ENCODE peak calls at places on chromosomes 3 and 15, in eight cellular contexts. C is neural progenitor cell, N is HCT116, S is PC-9, Q is fibroblast of lung, Z is IMR-90, G is mesenchymal stem cell, U is hepatocyte. T is an unnamed sample.

GRCh38 chr3:115120597-115120996 is 26.5 kb downstream of the ZBTB20 start:
- DNase-seq in C (no peak), N (no peak), S (no peak), Q (no peak), Z (no peak), G (no peak), U (no peak), T (no peak)

GRCh38 chr3:114242947-114243346 is 5.6 kb upstream of the ZNF80 start:
- DNase-seq in C (no peak), N (no peak), S (no peak), Q (no peak), Z (no peak), G (no peak), U (no peak), T (no peak)

GRCh38 chr15:38768970-38769369 is 204.4 kb upstream of the RASGRP1 start:
- DNase-seq in C (peak; percentile 55), N (no peak), S (no peak), Q (peak; percentile 55), Z (peak; percentile 34), G (peak; percentile 16), U (peak; percentile 12), T (no peak)

GRCh38 chr3:123732447-123732846 is 147.6 kb upstream of the HACD2 start:
- DNase-seq in C (no peak), N (no peak), S (peak; percentile 68), Q (peak; percentile 90), Z (peak; percentile 97), G (peak; percentile 82), U (peak; percentile 45), T (no peak)

GRCh38 chr3:183044547-183045229 is 54.6 kb downstream of the MCCC1 start:
- DNase-seq in C (no peak), N (no peak), S (no peak), Q (no peak), Z (no peak), G (no peak), U (no peak), T (no peak)

GRCh38 chr3:46882377-46883015 is 5.0 kb downstream of the PTH1R start:
- DNase-seq in C (peak; percentile 62), N (no peak), S (no peak), Q (peak; percentile 52), Z (no peak), G (peak; percentile 40), U (peak; percentile 48), T (no peak)

GRCh38 chr3:100516843-100517242 is 24.4 kb downstream of the TMEM45A start:
- DNase-seq in C (no peak), N (no peak), S (no peak), Q (peak; percentile 23), Z (peak; percentile 55), G (no peak), U (no peak), T (no peak)

GRCh38 chr3:57597973-57598351 is 818 bp upstream of the ARF4 start:
- DNase-seq in C (no peak), N (no peak), S (no peak), Q (no peak), Z (peak; percentile 45), G (no peak), U (peak; percentile 64), T (no peak)

GRCh38 chr15:47887181-47887580 is 169.9 kb downstream of the SEMA6D start:
- DNase-seq in C (peak; percentile 33), N (no peak), S (no peak), Q (no peak), Z (no peak), G (no peak), U (no peak), T (no peak)

GRCh38 chr3:72332036-72332435 is 516.2 kb downstream of the SHQ1 start:
- DNase-seq in C (no peak), N (no peak), S (no peak), Q (no peak), Z (no peak), G (no peak), U (no peak), T (no peak)

GRCh38 chr3:38136272-38136806 is 588 bp downstream of the ACAA1 start:
- DNase-seq in C (no peak), N (no peak), S (no peak), Q (peak; percentile 46), Z (peak; percentile 54), G (peak; percentile 77), U (no peak), T (no peak)

GRCh38 chr3:188861847-188862740 is 309.7 kb upstream of the TPRG1 start:
- DNase-seq in C (no peak), N (no peak), S (no peak), Q (peak; percentile 50), Z (peak; percentile 23), G (peak; percentile 57), U (no peak), T (no peak)

GRCh38 chr3:108243243-108243642 is 21.0 kb upstream of the IFT57 start:
- DNase-seq in C (no peak), N (no peak), S (no peak), Q (no peak), Z (no peak), G (no peak), U (no peak), T (no peak)

GRCh38 chr3:25532763-25533162 is 104.7 kb downstream of the RARB start:
- DNase-seq in C (no peak), N (peak; percentile 26), S (no peak), Q (peak; percentile 20), Z (peak; percentile 33), G (no peak), U (no peak), T (peak; percentile 38)

GRCh38 chr3:18868911-18869689 is 279.2 kb upstream of the KCNH8 start:
- DNase-seq in C (no peak), N (no peak), S (no peak), Q (no peak), Z (no peak), G (no peak), U (no peak), T (no peak)

GRCh38 chr3:172449468-172450149 is 1.4 kb upstream of the GHSR start:
- DNase-seq in C (peak; percentile 89), N (no peak), S (no peak), Q (peak; percentile 45), Z (peak; percentile 25), G (peak; percentile 52), U (peak; percentile 64), T (no peak)

GRCh38 chr15:80861776-80862175 is 82.6 kb downstream of the CEMIP start:
- DNase-seq in C (no peak), N (no peak), S (no peak), Q (peak; percentile 25), Z (peak; percentile 74), G (no peak), U (no peak), T (no peak)

GRCh38 chr3:158405507-158405906 is 165.5 kb upstream of the MLF1 start:
- DNase-seq in C (peak; percentile 22), N (no peak), S (no peak), Q (no peak), Z (no peak), G (no peak), U (no peak), T (no peak)

GRCh38 chr3:79947469-79947868 is 179.7 kb upstream of the ROBO1 start:
- DNase-seq in C (no peak), N (no peak), S (no peak), Q (no peak), Z (no peak), G (no peak), U (no peak), T (no peak)

GRCh38 chr3:36923523-36923943 is 21.3 kb downstream of the TRANK1 start:
- DNase-seq in C (no peak), N (no peak), S (no peak), Q (no peak), Z (no peak), G (no peak), U (no peak), T (no peak)

DNA sequence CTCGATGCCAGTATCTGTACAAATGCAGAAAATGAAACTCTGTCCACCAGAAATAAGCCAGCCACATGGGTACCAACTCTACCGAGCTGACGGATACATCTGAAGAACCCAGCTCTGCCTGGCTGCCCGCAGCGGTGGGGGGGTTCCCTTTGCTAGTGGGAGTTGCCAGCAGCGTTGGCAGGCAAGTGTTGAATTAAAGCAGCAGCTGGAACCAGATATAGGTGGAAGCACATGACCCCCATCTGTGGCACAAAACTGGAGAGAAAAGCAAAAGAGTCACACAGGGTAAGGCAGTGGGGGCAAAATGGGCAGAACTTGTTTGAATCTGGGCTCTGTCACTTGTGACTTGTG is 17.9 kb downstream of the CRYGS start:
- DNase-seq in C (no peak), N (no peak), S (no peak), Q (no peak), Z (no peak), G (no peak), U (no peak), T (no peak)
- H3K4me2 ChIP-seq in C (no peak overlapping the region), N (no peak overlapping the region), S (no peak overlapping the region), Q (no peak overlapping the region), Z (no peak overlapping the region), G (no peak overlapping the region), U (no peak overlapping the region), T (no peak overlapping the region)

DNA sequence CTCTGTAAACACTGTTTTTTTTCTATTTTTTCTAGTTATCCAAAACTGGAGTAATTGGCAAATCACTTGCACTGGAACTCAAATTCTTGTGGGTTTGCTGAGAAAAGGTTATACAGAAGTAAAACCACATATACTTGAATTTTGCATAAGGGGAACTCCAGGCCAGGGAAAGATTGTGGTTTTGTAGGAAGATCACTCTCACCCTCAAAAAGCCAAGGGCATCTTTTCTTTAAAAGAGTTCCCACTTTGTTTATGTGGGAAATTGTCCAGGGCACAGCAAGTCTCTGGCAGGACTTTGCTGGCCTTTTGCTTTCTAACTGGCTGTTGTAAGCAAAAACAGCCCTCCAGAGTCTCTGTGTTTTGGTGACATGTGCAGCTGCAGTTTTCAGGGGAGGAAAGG is 340.3 kb upstream of the RBMS3 start:
- DNase-seq in C (no peak), N (no peak), S (no peak), Q (peak; percentile 98), Z (peak; percentile 92), G (peak; percentile 90), U (peak; percentile 5), T (no peak)
- H3K4me2 ChIP-seq in C (no peak overlapping the region), N (no peak overlapping the region), S (no peak overlapping the region), Q (no peak overlapping the region), Z (no peak overlapping the region), G (no peak overlapping the region), U (no peak overlapping the region), T (no peak overlapping the region)

DNA sequence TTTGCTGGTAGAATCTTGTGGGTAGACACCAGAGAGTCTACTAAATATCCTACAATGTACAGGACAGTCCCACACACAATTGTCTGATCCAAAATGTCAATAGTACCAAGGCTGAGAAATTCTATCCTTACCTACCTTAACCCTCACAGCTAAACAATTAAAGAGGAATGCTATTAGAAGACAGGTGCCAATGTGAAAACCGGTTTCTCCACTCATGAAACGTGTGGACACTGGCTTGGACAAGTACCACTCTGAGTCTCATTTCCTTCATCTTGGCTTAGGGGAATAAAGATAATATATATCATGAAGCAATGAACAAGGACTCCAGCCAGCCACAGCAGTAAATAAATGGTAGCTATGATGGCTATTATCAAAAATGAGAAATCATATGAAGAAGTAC is 90.2 kb downstream of the RFTN1 start:
- DNase-seq in C (no peak), N (no peak), S (no peak), Q (no peak), Z (no peak), G (no peak), U (no peak), T (no peak)
- H3K4me2 ChIP-seq in C (no peak overlapping the region), N (no peak overlapping the region), S (no peak overlapping the region), Q (no peak overlapping the region), Z (no peak overlapping the region), G (no peak overlapping the region), U (no peak overlapping the region), T (no peak overlapping the region)

DNA sequence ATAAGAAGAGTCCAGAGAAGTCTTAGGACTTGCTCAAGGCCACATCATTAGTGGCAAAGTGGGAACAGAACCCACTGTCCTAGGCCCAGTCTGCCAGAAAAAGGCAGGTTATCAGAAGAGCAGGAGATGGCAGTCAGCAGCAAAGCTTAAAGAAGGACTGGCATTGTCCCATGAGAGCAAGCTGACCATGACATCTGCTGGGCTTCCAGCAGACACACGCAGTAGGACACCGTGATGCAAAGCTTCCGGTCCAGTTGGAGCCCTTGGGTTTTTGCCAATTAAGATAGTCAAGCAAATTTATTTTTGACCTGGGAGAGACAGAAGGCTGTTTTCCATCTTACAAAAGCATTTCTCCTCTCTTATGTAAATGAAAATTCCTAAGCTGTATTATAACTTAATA is 42.1 kb downstream of the ZBTB38 start:
- DNase-seq in C (no peak), N (no peak), S (no peak), Q (peak; percentile 78), Z (peak; percentile 83), G (peak; percentile 79), U (no peak), T (no peak)
- H3K4me2 ChIP-seq in C (no peak overlapping the region), N (no peak overlapping the region), S (peak overlapping the region; percentile 62), Q (peak overlapping the region; percentile 42), Z (no peak overlapping the region), G (no peak overlapping the region), U (no peak overlapping the region), T (no peak overlapping the region)